ENCODE peak calls at places on chromosomes 7 and 10, in ten cellular contexts. F, E, M, W, A, X, S, N, C and K are unnamed samples.

GRCh38 chr7:26500749-26501352 is 209.2 kb downstream of the SNX10 start:
- DNase-seq in A (no peak), F (peak; percentile 19), N (peak; percentile 52), S (no peak), E (no peak), C (no peak), W (no peak), M (peak; percentile 72), X (no peak), K (no peak)

GRCh38 chr7:7265676-7266075 is 83.3 kb downstream of the C1GALT1 start:
- DNase-seq in X (no peak), N (no peak), E (no peak), S (no peak), C (no peak), F (no peak), A (no peak), W (no peak), M (no peak), K (no peak)

GRCh38 chr7:3174515-3175318 is 126.3 kb upstream of the SDK1 start:
- DNase-seq in S (no peak), W (no peak), M (no peak), N (no peak), X (no peak), F (no peak), A (no peak), E (no peak), C (no peak), K (no peak)

GRCh38 chr7:64515330-64515729 is 47.5 kb downstream of the ZNF680 start:
- DNase-seq in E (no peak), W (no peak), C (no peak), N (no peak), F (peak; percentile 20), S (no peak), M (no peak), A (no peak), X (no peak), K (no peak)

GRCh38 chr7:147547252-147547897 is 1043.2 kb upstream of the C7orf33 start:
- DNase-seq in F (peak; percentile 33), A (no peak), W (no peak), E (no peak), N (no peak), S (no peak), C (no peak), M (peak; percentile 11), X (no peak), K (no peak)

GRCh38 chr10:119630300-119630699 is 20.9 kb upstream of the BAG3 start:
- DNase-seq in S (no peak), X (no peak), N (no peak), A (no peak), F (no peak), C (no peak), M (no peak), W (no peak), E (no peak), K (no peak)

GRCh38 chr7:24963218-24963617 is 16.8 kb downstream of the OSBPL3 start:
- DNase-seq in F (peak; percentile 67), W (peak; percentile 17), N (no peak), C (no peak), A (peak; percentile 25), S (no peak), M (peak; percentile 77), E (no peak), X (no peak), K (no peak)

GRCh38 chr7:148698397-148699023 is at the start of gene CUL1:
- DNase-seq in C (peak; percentile 97), S (peak; percentile 96), N (peak; percentile 67), E (peak; percentile 74), F (peak; percentile 83), A (peak; percentile 48), M (peak; percentile 84), X (peak; percentile 36), W (peak; percentile 92), K (peak; percentile 69)

GRCh38 chr10:46554166-46554781 is 2.2 kb downstream of the GPRIN2 start:
- DNase-seq in S (no peak), F (no peak), W (no peak), E (no peak), X (no peak), N (no peak), M (no peak), C (no peak), A (no peak), K (no peak)

GRCh38 chr10:84766923-84767322 is 438.5 kb downstream of the CCSER2 start:
- DNase-seq in E (no peak), A (no peak), N (no peak), X (no peak), S (no peak), W (no peak), F (no peak), M (no peak), C (no peak), K (no peak)

GRCh38 chr10:19411119-19411518 is 362.5 kb downstream of the MALRD1 start:
- DNase-seq in W (no peak), A (no peak), M (no peak), F (no peak), S (no peak), X (no peak), C (no peak), N (no peak), E (no peak), K (no peak)

GRCh38 chr7:124796771-124797170 is 31.2 kb upstream of the GPR37 start:
- DNase-seq in F (no peak), A (no peak), S (no peak), E (no peak), M (no peak), N (no peak), C (no peak), W (no peak), X (no peak), K (no peak)
- H3K4me3 ChIP-seq in F (no peak overlapping the region), A (no peak overlapping the region), S (no peak overlapping the region), E (no peak overlapping the region), M (no peak overlapping the region), N (no peak overlapping the region), C (no peak overlapping the region), W (no peak overlapping the region), X (no peak overlapping the region), K (no peak overlapping the region)

GRCh38 chr10:11875183-11875498 is 52.0 kb downstream of the PROSER2 start:
- DNase-seq in S (no peak), F (no peak), E (no peak), N (no peak), A (no peak), W (no peak), M (no peak), C (no peak), X (no peak), K (no peak)

GRCh38 chr10:11877506-11877905 is 54.4 kb downstream of the PROSER2 start:
- DNase-seq in A (no peak), C (no peak), E (no peak), W (no peak), F (no peak), S (no peak), M (no peak), X (no peak), N (no peak), K (no peak)

GRCh38 chr10:11876805-11877395 is 53.7 kb downstream of the PROSER2 start:
- DNase-seq in C (no peak), W (no peak), F (no peak), M (no peak), E (no peak), X (no peak), S (no peak), N (no peak), A (no peak), K (no peak)

GRCh38 chr10:11874568-11875182 is 51.5 kb downstream of the PROSER2 start:
- DNase-seq in A (no peak), E (peak; percentile 90), W (no peak), C (no peak), X (no peak), M (no peak), N (peak; percentile 14), F (peak; percentile 89), S (no peak), K (no peak)

DNA sequence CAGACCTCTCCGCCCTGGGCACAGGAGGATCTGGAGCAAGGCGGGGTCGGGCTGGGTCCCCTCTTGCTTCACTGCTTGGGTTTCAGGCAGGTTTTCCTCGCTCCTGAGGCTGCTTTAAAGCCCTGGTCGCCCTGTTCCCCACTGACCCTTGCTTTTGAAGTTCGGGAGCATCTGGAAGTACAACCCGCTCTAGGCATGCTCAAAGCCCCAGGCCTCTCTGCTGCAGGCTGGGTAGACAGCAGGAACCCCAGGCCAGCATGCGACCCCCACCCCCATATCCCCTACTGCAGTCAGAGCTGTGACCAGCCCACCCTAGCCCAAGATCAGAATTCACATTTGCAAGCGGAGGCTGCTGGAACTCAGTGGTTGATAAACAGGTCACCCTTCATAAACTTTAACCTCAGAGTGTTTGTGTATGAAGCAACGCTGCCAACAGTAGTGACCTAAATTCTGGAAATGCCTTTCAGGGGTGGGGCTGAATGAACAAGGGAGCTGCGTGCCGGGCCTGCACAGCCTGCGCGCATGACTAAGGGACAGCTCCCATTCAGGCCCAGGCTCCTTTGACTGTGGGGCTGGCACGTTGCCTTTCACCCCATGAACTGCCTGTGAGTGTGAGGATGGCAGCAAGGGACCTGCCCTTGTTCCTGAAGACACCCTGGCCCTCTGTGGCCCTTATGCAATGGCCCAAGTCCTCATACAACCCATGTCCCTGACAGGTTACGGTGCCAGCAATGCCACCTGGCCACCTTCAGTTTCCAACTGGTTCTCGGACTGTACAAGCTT is 52.5 kb downstream of the PROSER2 start:
- DNase-seq in C (peak; percentile 95), M (no peak), S (peak; percentile 97), F (peak; percentile 93), W (peak; percentile 73), N (peak; percentile 48), E (no peak), X (no peak), A (no peak), K (peak; percentile 72)
- H3K4me3 ChIP-seq in C (no peak overlapping the region), M (no peak overlapping the region), S (no peak overlapping the region), F (no peak overlapping the region), W (no peak overlapping the region), N (no peak overlapping the region), E (no peak overlapping the region), X (no peak overlapping the region), A (no peak overlapping the region), K (no peak overlapping the region)

GRCh38 chr7:92831716-92832622 is 4.4 kb downstream of the CDK6 start:
- DNase-seq in E (no peak), S (no peak), M (no peak), F (peak; percentile 75), W (no peak), A (no peak), C (no peak), X (no peak), N (peak; percentile 61), K (no peak)
- H3K4me3 ChIP-seq in E (no peak overlapping the region), S (peak overlapping the region; percentile 93), M (peak overlapping the region; percentile 77), F (peak overlapping the region; percentile 71), W (peak overlapping the region; percentile 95), A (peak overlapping the region; percentile 67), C (no peak overlapping the region), X (peak overlapping the region; percentile 78), N (peak overlapping the region; percentile 80), K (peak overlapping the region; percentile 87)

DNA sequence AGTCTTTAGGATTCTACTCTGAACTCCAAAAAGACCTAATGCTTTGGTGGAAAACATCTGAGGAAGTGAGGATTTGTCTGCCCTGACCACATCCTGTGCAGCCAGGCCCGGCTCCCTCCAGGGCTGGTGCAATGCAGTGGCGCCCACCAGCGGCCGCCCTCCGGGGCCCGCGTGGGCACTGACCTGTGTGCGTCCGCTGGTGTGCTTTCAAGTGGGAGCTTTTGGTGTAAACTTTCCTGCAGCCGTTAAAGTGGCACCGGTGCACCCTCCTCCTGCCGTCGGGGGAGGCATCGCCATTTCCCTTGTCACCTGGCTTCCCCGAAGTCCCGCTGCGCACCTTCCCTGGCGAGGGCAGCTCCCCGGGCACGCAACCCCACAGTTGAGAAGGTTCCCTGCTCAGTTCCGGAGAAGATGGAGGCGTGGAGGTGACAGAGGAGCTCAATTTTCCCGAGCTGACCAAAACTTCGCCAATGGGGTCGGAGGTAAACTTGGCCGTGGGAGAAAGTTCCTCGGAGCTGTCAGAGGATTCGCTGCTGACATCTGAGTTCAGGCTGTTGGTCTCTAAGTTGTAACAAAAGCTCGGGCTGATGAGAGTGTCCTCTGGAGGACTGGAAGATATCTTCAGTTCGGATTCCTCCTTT is 3.4 kb downstream of the KLF6 start:
- DNase-seq in C (peak; percentile 90), F (peak; percentile 83), X (no peak), S (peak; percentile 86), A (no peak), E (no peak), W (peak; percentile 62), N (peak; percentile 49), M (peak; percentile 27), K (no peak)
- H3K4me3 ChIP-seq in C (peak overlapping the region; percentile 89), F (peak overlapping the region; percentile 79), X (peak overlapping the region; percentile 99), S (peak overlapping the region; percentile 99), A (peak overlapping the region; percentile 87), E (no peak overlapping the region), W (peak overlapping the region; percentile 96), N (peak overlapping the region; percentile 89), M (peak overlapping the region; percentile 94), K (peak overlapping the region; percentile 89)